ENCODE peak calls at places on chromosomes 2 and 18, in five cellular contexts. One of them, this sample, is unnamed. For H3K4me1, the result is how much of the 10 kb centered on the place peaks cover.

GRCh38 chr2:177930916-177931315 is 141.7 kb downstream of the PDE11A start:
- DNase-seq in IMR-90: no peak
- DNase-seq in mesendoderm: no peak
- DNase-seq in SK-N-SH: no peak
- DNase-seq in mammary epithelial cell: no peak
- DNase-seq in this sample: no peak

GRCh38 chr2:101533611-101534601 is 59.0 kb upstream of the RFX8 start:
- DNase-seq in IMR-90: no peak
- DNase-seq in SK-N-SH: no peak
- DNase-seq in mesendoderm: no peak
- DNase-seq in mammary epithelial cell: no peak
- DNase-seq in this sample: peak

GRCh38 chr2:9795071-9795470 is 48.2 kb upstream of the TAF1B start:
- DNase-seq in mammary epithelial cell: no peak
- DNase-seq in mesendoderm: no peak
- DNase-seq in IMR-90: no peak
- DNase-seq in SK-N-SH: no peak
- DNase-seq in this sample: no peak

GRCh38 chr2:71563872-71564271 is 110.5 kb downstream of the DYSF start:
- DNase-seq in SK-N-SH: no peak
- DNase-seq in mesendoderm: no peak
- DNase-seq in mammary epithelial cell: peak
- DNase-seq in IMR-90: no peak
- DNase-seq in this sample: no peak

GRCh38 chr2:208356846-208357574 is 49.6 kb upstream of the PTH2R start:
- DNase-seq in SK-N-SH: no peak
- DNase-seq in mesendoderm: peak
- DNase-seq in mammary epithelial cell: no peak
- DNase-seq in IMR-90: no peak
- DNase-seq in this sample: no peak

GRCh38 chr2:54522624-54523281 is 66.6 kb downstream of the SPTBN1 start:
- DNase-seq in mammary epithelial cell: peak
- DNase-seq in SK-N-SH: peak
- DNase-seq in mesendoderm: peak
- DNase-seq in IMR-90: peak
- DNase-seq in this sample: peak

GRCh38 chr2:145743016-145743415 is 1223.1 kb upstream of the ZEB2 start:
- DNase-seq in SK-N-SH: no peak
- DNase-seq in mesendoderm: no peak
- DNase-seq in IMR-90: no peak
- DNase-seq in mammary epithelial cell: no peak
- DNase-seq in this sample: no peak

GRCh38 chr2:165720526-165720925 is 73.5 kb downstream of the GALNT3 start:
- DNase-seq in mammary epithelial cell: peak
- DNase-seq in IMR-90: peak
- DNase-seq in mesendoderm: no peak
- DNase-seq in SK-N-SH: no peak
- DNase-seq in this sample: no peak

GRCh38 chr18:24121625-24122024 is 17.2 kb upstream of the CABYR start:
- DNase-seq in IMR-90: no peak
- DNase-seq in SK-N-SH: no peak
- DNase-seq in mesendoderm: no peak
- DNase-seq in mammary epithelial cell: no peak
- DNase-seq in this sample: no peak

GRCh38 chr2:18754286-18754685 is 164.9 kb upstream of the NT5C1B start:
- DNase-seq in mesendoderm: no peak
- DNase-seq in IMR-90: no peak
- DNase-seq in SK-N-SH: no peak
- DNase-seq in mammary epithelial cell: no peak
- DNase-seq in this sample: no peak

GRCh38 chr18:42392416-42392815 is 437.4 kb downstream of the PIK3C3 start:
- DNase-seq in mammary epithelial cell: no peak
- DNase-seq in mesendoderm: no peak
- DNase-seq in IMR-90: no peak
- DNase-seq in SK-N-SH: no peak
- DNase-seq in this sample: no peak

GRCh38 chr18:55100817-55101457 is 141.7 kb upstream of the CCDC68 start:
- DNase-seq in mammary epithelial cell: peak
- DNase-seq in SK-N-SH: no peak
- DNase-seq in IMR-90: peak
- DNase-seq in mesendoderm: no peak
- DNase-seq in this sample: no peak

GRCh38 chr2:190909680-190910079 is 29.1 kb downstream of the GLS start:
- DNase-seq in IMR-90: no peak
- DNase-seq in SK-N-SH: no peak
- DNase-seq in mammary epithelial cell: no peak
- DNase-seq in mesendoderm: no peak
- DNase-seq in this sample: no peak

GRCh38 chr18:9975658-9976057 is 61.8 kb downstream of the VAPA start:
- DNase-seq in mesendoderm: no peak
- DNase-seq in IMR-90: no peak
- DNase-seq in SK-N-SH: no peak
- DNase-seq in mammary epithelial cell: no peak
- DNase-seq in this sample: no peak

GRCh38 chr2:73100956-73101355 is 11.8 kb downstream of the RAB11FIP5 start:
- DNase-seq in IMR-90: no peak
- DNase-seq in mesendoderm: no peak
- DNase-seq in SK-N-SH: no peak
- DNase-seq in mammary epithelial cell: no peak
- DNase-seq in this sample: no peak

GRCh38 chr2:67374481-67374880 is 22.7 kb upstream of the ETAA1 start:
- DNase-seq in mesendoderm: no peak
- DNase-seq in SK-N-SH: no peak
- DNase-seq in mammary epithelial cell: no peak
- DNase-seq in IMR-90: peak
- DNase-seq in this sample: no peak

GRCh38 chr2:26471278-26471677 is 6.6 kb downstream of the OTOF start:
- DNase-seq in mesendoderm: peak
- DNase-seq in mammary epithelial cell: no peak
- DNase-seq in IMR-90: no peak
- DNase-seq in SK-N-SH: no peak
- DNase-seq in this sample: no peak

DNA sequence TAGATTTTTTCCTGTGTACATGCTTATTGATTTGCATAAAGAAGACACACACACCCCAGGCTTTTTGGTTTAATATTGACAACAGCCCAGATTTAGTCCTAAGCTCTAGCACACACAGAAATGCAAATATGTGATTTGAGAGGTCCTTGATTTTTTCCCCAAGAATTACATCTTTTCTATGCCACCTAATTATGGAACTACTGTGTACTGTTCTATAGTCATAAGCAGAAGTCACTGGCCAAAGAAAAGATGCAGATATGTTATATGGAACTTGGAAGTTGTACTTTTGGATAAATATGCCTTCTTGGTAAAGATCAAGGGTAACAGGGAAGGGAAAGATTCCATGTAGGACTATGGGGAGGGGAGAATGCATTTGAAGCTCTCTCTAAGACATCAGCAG is 105.6 kb downstream of the SETBP1 start:
- DNase-seq in mesendoderm: no peak
- DNase-seq in IMR-90: no peak
- DNase-seq in mammary epithelial cell: no peak
- DNase-seq in SK-N-SH: no peak
- DNase-seq in this sample: no peak
- H3K9ac ChIP-seq in mesendoderm: no peak
- H3K9ac ChIP-seq in IMR-90: no peak
- H3K9ac ChIP-seq in mammary epithelial cell: no peak
- H3K9ac ChIP-seq in SK-N-SH: no peak
- H3K9ac ChIP-seq in this sample: no peak

GRCh38 chr2:49080681-49081080 is 73.6 kb downstream of the FSHR start:
- DNase-seq in IMR-90: no peak
- DNase-seq in mesendoderm: peak
- DNase-seq in SK-N-SH: no peak
- DNase-seq in mammary epithelial cell: no peak
- DNase-seq in this sample: peak
- H3K4me1 ChIP-seq in IMR-90: under half
- H3K4me1 ChIP-seq in mesendoderm: under half
- H3K4me1 ChIP-seq in SK-N-SH: under half
- H3K4me1 ChIP-seq in mammary epithelial cell: under half
- H3K4me1 ChIP-seq in this sample: under half

DNA sequence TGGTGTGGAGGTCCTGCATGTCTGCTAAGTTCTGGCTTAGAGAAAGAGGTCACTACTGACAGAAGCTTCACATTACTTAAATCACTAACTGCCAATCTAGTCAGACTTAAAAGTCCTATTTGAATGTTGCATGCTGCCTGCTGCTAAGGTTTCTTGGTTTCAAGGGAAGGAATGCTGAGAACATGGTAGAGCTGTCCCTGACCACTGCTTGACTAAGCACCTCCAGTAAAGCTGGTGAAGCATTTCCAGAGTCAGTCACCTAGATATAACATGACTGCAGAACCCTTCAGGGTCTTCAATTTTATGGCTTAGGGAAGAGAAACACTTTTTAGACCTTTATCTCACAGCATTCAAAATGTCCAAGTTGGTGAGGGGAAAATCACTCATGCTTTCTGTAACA is 2178.3 kb upstream of the PIK3C3 start:
- DNase-seq in SK-N-SH: no peak
- DNase-seq in mesendoderm: peak
- DNase-seq in IMR-90: no peak
- DNase-seq in mammary epithelial cell: no peak
- DNase-seq in this sample: no peak
- H3K9ac ChIP-seq in SK-N-SH: no peak
- H3K9ac ChIP-seq in mesendoderm: no peak
- H3K9ac ChIP-seq in IMR-90: no peak
- H3K9ac ChIP-seq in mammary epithelial cell: no peak
- H3K9ac ChIP-seq in this sample: no peak

DNA sequence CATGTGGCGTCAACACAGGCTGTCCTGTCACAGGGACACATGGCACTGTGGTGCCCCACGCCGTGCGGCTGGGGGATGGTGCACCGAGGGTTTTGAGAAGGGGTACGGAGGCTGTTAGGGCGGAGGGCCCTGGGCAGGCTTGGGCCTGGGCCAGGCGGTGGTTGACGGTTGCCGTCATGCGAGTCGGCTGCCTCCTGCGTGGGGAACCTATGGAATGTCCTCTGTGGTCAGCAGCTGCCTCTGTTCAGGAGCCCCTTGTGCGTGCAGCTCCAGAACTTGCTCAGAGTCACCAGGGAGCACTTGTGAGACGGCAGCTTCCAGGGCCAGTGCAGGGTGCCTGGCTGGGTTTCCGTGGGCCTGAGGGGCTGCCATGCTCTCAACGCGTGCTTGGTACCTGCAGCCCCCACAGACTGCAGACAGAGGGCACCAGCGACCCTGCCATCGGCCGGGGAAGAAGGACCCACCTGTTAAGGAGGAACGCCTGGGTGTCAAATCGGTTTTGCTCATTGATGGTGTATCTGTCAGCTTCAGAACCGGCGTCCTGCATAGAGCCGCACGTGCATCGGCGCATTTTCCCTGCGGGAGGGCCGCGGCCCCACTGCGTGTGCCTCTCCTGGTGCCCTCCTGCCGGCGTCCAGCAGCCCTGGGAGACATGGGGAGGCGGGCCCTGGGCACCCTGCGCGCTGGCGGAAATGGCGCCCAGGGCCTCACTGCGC is 10.0 kb upstream of the D2HGDH start:
- DNase-seq in mammary epithelial cell: no peak
- DNase-seq in mesendoderm: peak
- DNase-seq in SK-N-SH: peak
- DNase-seq in IMR-90: no peak
- DNase-seq in this sample: no peak
- H3K4me1 ChIP-seq in mammary epithelial cell: under half
- H3K4me1 ChIP-seq in mesendoderm: under half
- H3K4me1 ChIP-seq in SK-N-SH: under half
- H3K4me1 ChIP-seq in IMR-90: under half
- H3K4me1 ChIP-seq in this sample: under half

DNA sequence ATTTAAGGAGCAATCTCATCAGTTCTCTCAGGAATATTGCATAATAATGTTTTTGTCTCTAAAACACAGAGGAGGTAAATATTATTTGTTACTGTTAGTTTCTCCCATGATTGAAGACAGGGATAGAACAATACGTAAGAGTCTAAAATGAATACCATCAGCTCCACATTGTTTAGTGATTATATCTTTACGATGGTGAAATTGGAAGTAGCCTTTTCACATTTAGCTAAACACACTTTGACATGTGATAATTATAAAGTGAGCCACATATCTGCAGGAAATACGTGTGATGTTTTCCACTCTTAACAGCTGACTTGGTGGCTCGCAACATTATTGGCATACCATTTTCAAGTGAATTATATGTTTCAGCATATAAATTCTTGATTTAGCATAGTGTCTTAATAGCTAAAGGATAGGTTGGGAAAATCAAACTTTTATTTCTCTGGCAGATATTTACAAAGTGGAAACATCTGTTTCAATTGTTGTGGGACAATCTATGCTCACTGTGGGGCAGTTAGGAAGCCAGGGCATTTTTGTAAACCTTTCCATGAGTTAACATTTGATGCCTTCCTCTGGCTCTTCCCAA is 208.1 kb upstream of the RASGRP3 start:
- DNase-seq in mesendoderm: no peak
- DNase-seq in IMR-90: no peak
- DNase-seq in mammary epithelial cell: no peak
- DNase-seq in SK-N-SH: no peak
- DNase-seq in this sample: no peak
- H3K9ac ChIP-seq in mesendoderm: no peak
- H3K9ac ChIP-seq in IMR-90: no peak
- H3K9ac ChIP-seq in mammary epithelial cell: no peak
- H3K9ac ChIP-seq in SK-N-SH: no peak
- H3K9ac ChIP-seq in this sample: no peak

DNA sequence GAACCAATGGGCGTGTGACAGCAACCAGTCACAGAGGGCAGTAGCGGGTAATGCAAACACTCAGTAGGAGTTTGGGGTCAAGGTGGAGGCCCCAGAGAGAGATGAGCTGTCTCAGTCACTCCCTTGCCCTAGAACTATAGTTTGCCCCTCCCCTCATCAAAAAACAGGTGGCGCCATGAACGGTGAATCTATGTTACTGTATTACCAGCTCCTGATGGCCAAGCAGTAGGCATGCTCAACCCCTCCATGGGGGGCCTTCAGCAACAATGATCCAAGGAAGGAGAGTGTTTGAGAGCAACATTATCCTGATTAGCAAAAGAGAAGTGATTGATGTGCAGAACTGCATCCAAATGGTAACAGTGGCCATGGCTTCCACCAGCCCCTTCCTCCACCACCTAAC is 30.4 kb downstream of the TRABD2A start:
- DNase-seq in SK-N-SH: no peak
- DNase-seq in mammary epithelial cell: no peak
- DNase-seq in IMR-90: no peak
- DNase-seq in mesendoderm: no peak
- DNase-seq in this sample: no peak
- H3K4me1 ChIP-seq in SK-N-SH: under half
- H3K4me1 ChIP-seq in mammary epithelial cell: under half
- H3K4me1 ChIP-seq in IMR-90: under half
- H3K4me1 ChIP-seq in mesendoderm: under half
- H3K4me1 ChIP-seq in this sample: under half

This sample was measured in NT2/D1.